ENCODE peak calls at places on chromosomes 11 and 22, in eight cellular contexts. V, Y, I, U, D, N, M and F are unnamed samples.
A peak's percentile ranks its signal among the peaks of the same experiment; 100 is the strongest.

GRCh38 chr11:34044664-34045485 is 6.7 kb upstream of the CAPRIN1 start:
- DNase-seq in V (no peak), Y (no peak), I (peak; percentile 97), U (no peak), D (no peak), N (no peak), M (peak; percentile 67), F (no peak)

GRCh38 chr11:44770401-44770800 is 43.6 kb downstream of the TSPAN18 start:
- DNase-seq in V (no peak), Y (no peak), I (no peak), U (no peak), D (no peak), N (no peak), M (no peak), F (no peak)

GRCh38 chr11:11895672-11896071 is 53.9 kb downstream of the USP47 start:
- DNase-seq in V (no peak), Y (no peak), I (peak; percentile 5), U (no peak), D (no peak), N (no peak), M (peak; percentile 5), F (no peak)

GRCh38 chr11:96708469-96708868 is 318.7 kb downstream of the JRKL start:
- DNase-seq in V (no peak), Y (no peak), I (no peak), U (no peak), D (no peak), N (no peak), M (no peak), F (no peak)

GRCh38 chr22:37633082-37633692 is 6.3 kb upstream of the SH3BP1 start:
- DNase-seq in V (no peak), Y (peak; percentile 90), I (no peak), U (no peak), D (no peak), N (no peak), M (no peak), F (no peak)

GRCh38 chr22:36369922-36370781 is 17.6 kb downstream of the MYH9 start:
- DNase-seq in V (no peak), Y (no peak), I (peak; percentile 74), U (peak; percentile 48), D (peak; percentile 67), N (no peak), M (no peak), F (no peak)

GRCh38 chr11:44753965-44754645 is 27.3 kb downstream of the TSPAN18 start:
- DNase-seq in V (no peak), Y (no peak), I (no peak), U (no peak), D (no peak), N (no peak), M (peak; percentile 35), F (no peak)

GRCh38 chr11:9947231-9947864 is 283.5 kb downstream of the SWAP70 start:
- DNase-seq in V (no peak), Y (peak; percentile 13), I (no peak), U (no peak), D (no peak), N (no peak), M (no peak), F (no peak)

GRCh38 chr11:122723576-122723975 is 68.1 kb downstream of the UBASH3B start:
- DNase-seq in V (no peak), Y (no peak), I (no peak), U (no peak), D (no peak), N (no peak), M (no peak), F (no peak)

GRCh38 chr11:11816511-11817319 is 25.1 kb upstream of the USP47 start:
- DNase-seq in V (no peak), Y (no peak), I (peak; percentile 80), U (no peak), D (no peak), N (no peak), M (no peak), F (no peak)

GRCh38 chr22:32806296-32806695 is 4.8 kb downstream of the TIMP3 start:
- DNase-seq in V (no peak), Y (no peak), I (no peak), U (no peak), D (no peak), N (no peak), M (no peak), F (no peak)

GRCh38 chr11:77346906-77347603 is 45.6 kb upstream of the GDPD4 start:
- DNase-seq in V (no peak), Y (no peak), I (peak; percentile 7), U (no peak), D (no peak), N (peak; percentile 68), M (peak; percentile 85), F (no peak)

GRCh38 chr11:34640050-34640971 is 19.4 kb downstream of the EHF start:
- DNase-seq in V (no peak), Y (no peak), I (peak; percentile 73), U (no peak), D (no peak), N (peak; percentile 83), M (no peak), F (peak; percentile 91)

GRCh38 chr11:24513837-24514594 is 17.2 kb downstream of the LUZP2 start:
- DNase-seq in V (no peak), Y (no peak), I (no peak), U (no peak), D (no peak), N (no peak), M (no peak), F (no peak)

GRCh38 chr11:44400431-44400830 is 90.5 kb upstream of the ALX4 start:
- DNase-seq in V (no peak), Y (no peak), I (no peak), U (no peak), D (no peak), N (no peak), M (no peak), F (no peak)

GRCh38 chr11:6406370-6406769 is 12.5 kb downstream of the APBB1 start:
- DNase-seq in V (no peak), Y (no peak), I (no peak), U (no peak), D (no peak), N (no peak), M (no peak), F (no peak)

GRCh38 chr11:125418396-125418795 is 77.7 kb downstream of the FEZ1 start:
- DNase-seq in V (no peak), Y (no peak), I (no peak), U (no peak), D (no peak), N (no peak), M (no peak), F (no peak)